ENCODE peak calls at places on chromosomes 6 and 20, in four cellular contexts. X is SK-N-SH, A is IMR-90, E is K562. P is an unnamed sample.
A peak's percentile ranks its signal among the peaks of the same experiment; 100 is the strongest.

GRCh38 chr6:46637145-46637544 is 15.5 kb downstream of the CYP39A1 start:
- DNase-seq in X (no peak), A (peak; percentile 13), E (no peak), P (no peak)

GRCh38 chr20:11585752-11586352 is 331.8 kb upstream of the BTBD3 start:
- DNase-seq in X (no peak), A (peak; percentile 22), E (no peak), P (peak; percentile 32)

GRCh38 chr6:106199998-106200397 is 113.9 kb downstream of the PRDM1 start:
- DNase-seq in X (no peak), A (peak; percentile 93), E (no peak), P (no peak)

GRCh38 chr6:167350322-167350721 is 25.4 kb downstream of the TTLL2 start:
- DNase-seq in X (no peak), A (no peak), E (no peak), P (no peak)

GRCh38 chr6:85490516-85491248 is 40.8 kb downstream of the NT5E start:
- DNase-seq in X (no peak), A (peak; percentile 26), E (no peak), P (no peak)

GRCh38 chr20:25546048-25546447 is 39.3 kb downstream of the NINL start:
- DNase-seq in X (no peak), A (no peak), E (no peak), P (no peak)

GRCh38 chr20:53809242-53809641 is 215.6 kb upstream of the ZNF217 start:
- DNase-seq in X (no peak), A (no peak), E (no peak), P (no peak)

GRCh38 chr6:152246554-152247337 is 390.4 kb downstream of the SYNE1 start:
- DNase-seq in X (no peak), A (peak; percentile 54), E (no peak), P (no peak)

GRCh38 chr6:2454180-2454579 is 208.8 kb upstream of the GMDS start:
- DNase-seq in X (no peak), A (peak; percentile 7), E (no peak), P (no peak)

GRCh38 chr6:2448826-2449571 is 203.6 kb upstream of the GMDS start:
- DNase-seq in X (peak; percentile 69), A (peak; percentile 89), E (peak; percentile 72), P (peak; percentile 48)

GRCh38 chr6:2449572-2449940 is 204.2 kb upstream of the GMDS start:
- DNase-seq in X (no peak), A (no peak), E (no peak), P (no peak)

GRCh38 chr6:2447318-2447717 is 201.9 kb upstream of the GMDS start:
- DNase-seq in X (no peak), A (no peak), E (no peak), P (no peak)

DNA sequence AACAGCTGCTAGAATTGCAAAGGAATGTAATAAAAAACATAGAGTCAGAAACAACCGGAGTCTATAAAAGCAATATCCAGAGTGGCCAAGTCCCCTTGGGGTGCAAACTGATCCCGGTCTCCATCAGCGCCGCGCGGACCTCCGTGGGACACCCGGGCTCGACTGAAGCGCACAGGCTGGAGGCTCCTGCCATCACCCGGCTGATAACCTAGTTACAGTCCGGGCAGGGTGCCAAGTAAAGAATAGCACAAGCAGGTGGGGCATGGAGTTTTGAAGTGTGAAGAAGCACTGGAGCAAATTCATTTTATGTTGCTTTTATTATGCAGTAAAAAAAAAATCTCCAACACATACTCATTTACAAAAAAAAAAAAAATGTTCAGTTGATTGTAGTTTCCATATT is 205.1 kb upstream of the GMDS start:
- DNase-seq in X (peak; percentile 68), A (no peak), E (peak; percentile 25), P (no peak)
- TF ChIP-seq RFX5 in X (no peak), A (no peak), E (no peak), P (no peak)

GRCh38 chr6:137811912-137812553 is 55.0 kb upstream of the TNFAIP3 start:
- DNase-seq in X (no peak), A (no peak), E (no peak), P (no peak)

GRCh38 chr6:137810554-137811120 is 56.4 kb upstream of the TNFAIP3 start:
- DNase-seq in X (no peak), A (no peak), E (peak; percentile 31), P (no peak)

GRCh38 chr6:137813308-137813707 is 53.8 kb upstream of the TNFAIP3 start:
- DNase-seq in X (no peak), A (peak; percentile 10), E (no peak), P (no peak)

GRCh38 chr6:137808836-137809315 is 58.2 kb upstream of the TNFAIP3 start:
- DNase-seq in X (no peak), A (no peak), E (peak; percentile 58), P (no peak)

DNA sequence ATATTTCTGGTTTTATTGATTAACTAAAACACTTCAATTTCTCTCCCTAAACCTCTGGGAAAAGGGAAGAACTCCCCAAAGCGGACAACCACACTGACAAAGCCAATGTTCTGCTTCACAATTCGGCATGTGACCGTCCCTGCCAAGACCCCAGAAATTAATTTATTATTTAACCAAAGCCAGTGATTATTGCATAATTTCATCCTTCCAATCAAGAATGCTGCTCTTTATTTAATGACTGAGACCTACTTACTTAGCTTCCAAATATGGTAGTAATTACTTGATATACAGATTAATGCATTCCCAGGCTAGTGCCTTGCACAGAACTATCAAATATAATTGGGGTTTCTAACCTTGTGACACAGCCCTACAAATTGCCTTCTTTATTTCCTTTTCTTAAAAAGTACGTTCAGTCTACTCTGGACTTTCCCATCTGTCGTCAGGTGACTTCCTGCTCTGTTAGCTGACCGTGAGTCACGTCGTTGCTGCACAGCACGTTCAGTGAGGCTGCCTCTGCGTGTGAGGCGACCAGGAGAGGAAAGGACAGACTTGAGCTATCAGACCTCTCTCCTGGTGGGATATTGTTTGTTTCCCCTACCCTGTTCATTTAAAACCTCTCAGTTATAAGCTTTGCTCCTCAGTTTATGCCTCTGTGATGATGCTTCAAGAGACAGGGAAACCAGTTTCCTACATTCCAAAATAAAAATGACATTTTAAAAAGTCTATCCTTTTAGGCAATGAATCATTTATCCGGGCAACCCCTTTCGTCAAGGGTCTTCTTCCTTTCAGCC is 55.7 kb upstream of the TNFAIP3 start:
- DNase-seq in X (no peak), A (peak; percentile 96), E (peak; percentile 92), P (peak; percentile 76)
- TF ChIP-seq RFX5 in X (no peak), A (no peak), E (no peak), P (no peak)

GRCh38 chr6:90646936-90647335 is 60.1 kb upstream of the MAP3K7 start:
- DNase-seq in X (no peak), A (peak; percentile 11), E (no peak), P (no peak)
- TF ChIP-seq RFX5 in X (no peak), A (no peak), E (no peak), P (no peak)

DNA sequence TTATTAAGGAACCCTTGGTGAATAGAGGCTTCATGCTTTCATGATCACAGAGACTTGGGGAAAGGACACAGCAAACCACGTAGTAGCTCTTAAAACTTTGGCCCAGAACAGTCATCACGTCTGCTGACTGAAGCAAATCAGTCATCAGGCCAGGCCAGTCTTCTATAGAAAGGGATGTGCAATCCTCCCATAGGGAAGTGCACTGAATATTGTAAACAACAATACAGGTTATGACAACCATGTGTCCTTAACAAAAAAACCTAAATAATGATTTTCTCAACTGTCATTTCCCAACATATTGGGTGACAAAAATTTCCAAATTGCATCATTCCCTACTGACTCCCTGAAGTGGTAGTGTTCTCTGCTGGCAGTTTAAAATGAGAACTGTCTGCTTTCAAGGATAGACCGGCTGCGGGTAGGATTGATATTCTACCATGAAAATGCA is 388.2 kb upstream of the CITED2 start:
- DNase-seq in X (no peak), A (peak; percentile 19), E (peak; percentile 15), P (no peak)
- TF ChIP-seq RFX5 in X (no peak), A (no peak), E (no peak), P (no peak)

DNA sequence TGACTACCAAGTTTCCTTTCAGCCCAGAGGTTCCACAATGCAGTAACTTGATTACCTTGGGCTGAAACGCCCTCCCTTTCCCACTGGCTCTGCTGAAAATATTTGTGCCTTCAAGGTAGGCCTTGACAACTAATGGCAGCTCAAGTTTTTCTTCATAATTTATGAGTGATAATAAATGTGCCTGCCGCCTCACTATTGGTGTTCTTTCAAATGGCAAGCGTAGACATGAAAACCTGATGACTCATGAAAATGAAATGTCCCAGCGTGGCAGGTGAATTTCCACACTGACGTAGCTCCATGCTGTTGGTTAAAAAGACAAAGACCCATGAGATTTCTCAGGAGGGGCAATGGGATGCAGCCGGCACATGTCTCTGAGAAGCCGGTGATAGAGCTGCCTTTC is 107.2 kb upstream of the GGTLC1 start:
- DNase-seq in X (no peak), A (no peak), E (no peak), P (no peak)
- TF ChIP-seq RFX5 in X (no peak), A (no peak), E (no peak), P (no peak)

GRCh38 chr6:163816441-163816840 is 401.9 kb downstream of the QKI start:
- DNase-seq in X (no peak), A (peak; percentile 14), E (no peak), P (no peak)

GRCh38 chr6:163811317-163811716 is 396.8 kb downstream of the QKI start:
- DNase-seq in X (no peak), A (no peak), E (no peak), P (no peak)

GRCh38 chr6:163814494-163815364 is 400.2 kb downstream of the QKI start:
- DNase-seq in X (no peak), A (peak; percentile 88), E (peak; percentile 20), P (peak; percentile 16)

GRCh38 chr6:163815796-163816195 is 401.3 kb downstream of the QKI start:
- DNase-seq in X (no peak), A (no peak), E (no peak), P (no peak)

GRCh38 chr6:163813979-163814493 is 399.5 kb downstream of the QKI start:
- DNase-seq in X (no peak), A (no peak), E (no peak), P (no peak)
- TF ChIP-seq RFX5 in X (no peak), A (no peak), E (no peak), P (no peak)

GRCh38 chr6:126548301-126548700 is 208.4 kb downstream of the CENPW start:
- DNase-seq in X (no peak), A (no peak), E (no peak), P (no peak)

GRCh38 chr6:126550323-126550722 is 210.4 kb downstream of the CENPW start:
- DNase-seq in X (no peak), A (no peak), E (peak; percentile 1), P (no peak)

GRCh38 chr6:126542052-126542451 is 202.1 kb downstream of the CENPW start:
- DNase-seq in X (no peak), A (no peak), E (no peak), P (no peak)

DNA sequence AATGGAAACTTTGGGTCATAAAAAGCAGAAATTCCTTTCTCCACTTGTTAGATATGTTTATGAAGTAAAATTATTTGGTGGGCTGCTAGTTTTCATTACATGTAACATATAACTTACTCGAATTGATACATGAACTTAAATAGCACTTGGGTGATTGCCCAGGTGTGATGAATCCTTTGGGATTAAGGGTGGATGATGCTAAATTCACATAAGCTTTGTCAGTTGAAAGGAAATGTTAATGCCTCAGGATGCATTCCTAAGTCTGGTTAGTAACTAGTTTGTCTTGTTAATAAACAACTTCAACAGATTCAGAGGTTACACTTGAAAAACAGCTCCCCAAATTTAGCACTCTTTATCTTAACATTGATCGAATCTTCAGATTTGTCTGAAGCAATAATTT is 206.9 kb downstream of the CENPW start:
- DNase-seq in X (no peak), A (peak; percentile 0), E (no peak), P (no peak)
- TF ChIP-seq RFX5 in X (no peak), A (no peak), E (no peak), P (no peak)

GRCh38 chr6:34301408-34301807 is 52.6 kb upstream of the SMIM29 start:
- DNase-seq in X (no peak), A (peak; percentile 94), E (peak; percentile 42), P (no peak)
- TF ChIP-seq RFX5 in X (no peak), A (no peak), E (no peak), P (no peak)

P was measured in A549.